ENCODE peak calls at places on chromosomes 4 and X, in nine cellular contexts. One of them, this sample, is unnamed.

GRCh38 chr4:113328514-113328913 is 279.1 kb downstream of the ANK2 start:
- DNase-seq in GM23338: peak; percentile 86
- DNase-seq in endothelial cell: peak; percentile 53
- DNase-seq in progenitor cell of endocrine pancreas: no peak
- DNase-seq in BJ: no peak
- DNase-seq in upper lobe of right lung: no peak
- DNase-seq in sigmoid colon: no peak
- DNase-seq in mucosa of descending colon: no peak
- DNase-seq in IMR-90: no peak
- DNase-seq in this sample: no peak

GRCh38 chrX:136258951-136259350 is 7.8 kb upstream of the MAP7D3 start:
- DNase-seq in sigmoid colon: no peak
- DNase-seq in endothelial cell: no peak
- DNase-seq in upper lobe of right lung: no peak
- DNase-seq in BJ: no peak
- DNase-seq in IMR-90: no peak
- DNase-seq in mucosa of descending colon: no peak
- DNase-seq in GM23338: no peak
- DNase-seq in progenitor cell of endocrine pancreas: no peak
- DNase-seq in this sample: no peak

GRCh38 chr4:150679767-150680088 is 97.8 kb downstream of the MAB21L2 start:
- DNase-seq in upper lobe of right lung: no peak
- DNase-seq in endothelial cell: no peak
- DNase-seq in progenitor cell of endocrine pancreas: no peak
- DNase-seq in mucosa of descending colon: no peak
- DNase-seq in sigmoid colon: no peak
- DNase-seq in BJ: no peak
- DNase-seq in GM23338: no peak
- DNase-seq in IMR-90: peak; percentile 8
- DNase-seq in this sample: no peak

GRCh38 chr4:35038079-35038805 is 1206.1 kb downstream of the ARAP2 start:
- DNase-seq in sigmoid colon: no peak
- DNase-seq in GM23338: no peak
- DNase-seq in upper lobe of right lung: no peak
- DNase-seq in progenitor cell of endocrine pancreas: no peak
- DNase-seq in BJ: no peak
- DNase-seq in mucosa of descending colon: no peak
- DNase-seq in IMR-90: no peak
- DNase-seq in endothelial cell: no peak
- DNase-seq in this sample: no peak

GRCh38 chrX:107728342-107729099 is 47.1 kb downstream of the TSC22D3 start:
- DNase-seq in IMR-90: no peak
- DNase-seq in mucosa of descending colon: no peak
- DNase-seq in upper lobe of right lung: no peak
- DNase-seq in sigmoid colon: no peak
- DNase-seq in endothelial cell: no peak
- DNase-seq in GM23338: no peak
- DNase-seq in progenitor cell of endocrine pancreas: no peak
- DNase-seq in BJ: no peak
- DNase-seq in this sample: no peak

GRCh38 chr4:83022724-83023427 is 12.1 kb upstream of the COPS4 start:
- DNase-seq in mucosa of descending colon: no peak
- DNase-seq in upper lobe of right lung: no peak
- DNase-seq in progenitor cell of endocrine pancreas: no peak
- DNase-seq in endothelial cell: no peak
- DNase-seq in GM23338: no peak
- DNase-seq in IMR-90: peak; percentile 76
- DNase-seq in sigmoid colon: no peak
- DNase-seq in BJ: no peak
- DNase-seq in this sample: peak; percentile 71

GRCh38 chr4:156576946-156577345 is 394.7 kb downstream of the PDGFC start:
- DNase-seq in sigmoid colon: no peak
- DNase-seq in GM23338: no peak
- DNase-seq in progenitor cell of endocrine pancreas: no peak
- DNase-seq in BJ: no peak
- DNase-seq in IMR-90: no peak
- DNase-seq in mucosa of descending colon: no peak
- DNase-seq in upper lobe of right lung: no peak
- DNase-seq in endothelial cell: no peak
- DNase-seq in this sample: no peak

GRCh38 chr4:152220201-152220666 is 315.7 kb downstream of the FBXW7 start:
- DNase-seq in mucosa of descending colon: no peak
- DNase-seq in endothelial cell: no peak
- DNase-seq in progenitor cell of endocrine pancreas: no peak
- DNase-seq in IMR-90: no peak
- DNase-seq in upper lobe of right lung: no peak
- DNase-seq in sigmoid colon: no peak
- DNase-seq in BJ: peak; percentile 38
- DNase-seq in GM23338: no peak
- DNase-seq in this sample: no peak

GRCh38 chr4:1703880-1704279 is 8.2 kb downstream of the SLBP start:
- DNase-seq in endothelial cell: no peak
- DNase-seq in BJ: no peak
- DNase-seq in sigmoid colon: peak; percentile 40
- DNase-seq in upper lobe of right lung: no peak
- DNase-seq in IMR-90: no peak
- DNase-seq in progenitor cell of endocrine pancreas: no peak
- DNase-seq in GM23338: no peak
- DNase-seq in mucosa of descending colon: no peak
- DNase-seq in this sample: no peak

GRCh38 chrX:53992589-53992988 is 51.7 kb downstream of the PHF8 start:
- DNase-seq in GM23338: no peak
- DNase-seq in IMR-90: no peak
- DNase-seq in progenitor cell of endocrine pancreas: no peak
- DNase-seq in upper lobe of right lung: no peak
- DNase-seq in endothelial cell: no peak
- DNase-seq in BJ: no peak
- DNase-seq in sigmoid colon: no peak
- DNase-seq in mucosa of descending colon: no peak
- DNase-seq in this sample: no peak

GRCh38 chr4:106329027-106329618 is 12.8 kb downstream of the AIMP1 start:
- DNase-seq in IMR-90: peak; percentile 53
- DNase-seq in progenitor cell of endocrine pancreas: no peak
- DNase-seq in GM23338: peak; percentile 66
- DNase-seq in BJ: no peak
- DNase-seq in upper lobe of right lung: no peak
- DNase-seq in endothelial cell: no peak
- DNase-seq in mucosa of descending colon: no peak
- DNase-seq in sigmoid colon: no peak
- DNase-seq in this sample: no peak

GRCh38 chrX:42466706-42467105 is 311.3 kb downstream of the PPP1R2C start:
- DNase-seq in endothelial cell: no peak
- DNase-seq in GM23338: no peak
- DNase-seq in mucosa of descending colon: no peak
- DNase-seq in progenitor cell of endocrine pancreas: no peak
- DNase-seq in BJ: no peak
- DNase-seq in upper lobe of right lung: no peak
- DNase-seq in sigmoid colon: no peak
- DNase-seq in IMR-90: no peak
- DNase-seq in this sample: no peak

GRCh38 chr4:8320386-8320750 is 50.8 kb downstream of the HTRA3 start:
- DNase-seq in progenitor cell of endocrine pancreas: no peak
- DNase-seq in BJ: no peak
- DNase-seq in mucosa of descending colon: no peak
- DNase-seq in sigmoid colon: no peak
- DNase-seq in IMR-90: no peak
- DNase-seq in GM23338: peak; percentile 68
- DNase-seq in endothelial cell: no peak
- DNase-seq in upper lobe of right lung: peak; percentile 35
- DNase-seq in this sample: no peak
- TF ChIP-seq CTCF in progenitor cell of endocrine pancreas: peak; percentile 18
- TF ChIP-seq CTCF in BJ: peak; percentile 2
- TF ChIP-seq CTCF in mucosa of descending colon: no peak
- TF ChIP-seq CTCF in sigmoid colon: no peak
- TF ChIP-seq CTCF in IMR-90: no peak
- TF ChIP-seq CTCF in GM23338: peak; percentile 64
- TF ChIP-seq CTCF in endothelial cell: no peak
- TF ChIP-seq CTCF in upper lobe of right lung: no peak
- TF ChIP-seq CTCF in this sample: no peak

DNA sequence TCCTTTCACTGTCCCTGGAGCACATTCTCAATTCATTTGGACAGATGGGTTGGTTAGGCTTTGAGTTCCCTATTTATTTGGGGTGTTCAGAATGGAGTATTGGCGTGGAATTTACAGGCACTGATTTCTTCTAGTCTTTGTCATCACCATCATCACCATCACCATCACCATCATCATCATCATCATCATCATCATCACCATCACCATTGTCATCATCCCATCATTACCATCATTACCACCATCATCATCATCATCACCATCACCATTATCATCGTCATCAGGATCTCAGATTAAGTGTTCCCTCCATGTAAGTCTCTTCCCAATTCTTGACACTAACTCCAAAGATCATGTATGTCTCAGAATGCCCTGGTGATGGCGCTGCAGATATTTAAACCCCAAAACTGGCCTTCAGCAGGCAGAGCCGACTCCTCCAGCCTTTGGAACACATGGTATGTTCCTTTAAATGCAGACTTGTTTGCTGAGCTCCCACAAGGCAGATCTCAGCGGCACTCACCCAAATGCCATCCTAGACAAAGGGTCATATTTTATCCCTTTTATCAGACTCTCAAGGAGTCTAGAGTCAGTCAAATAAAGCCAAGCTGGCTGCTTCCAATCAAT is 19.8 kb upstream of the FAM9A start:
- DNase-seq in sigmoid colon: no peak
- DNase-seq in IMR-90: peak; percentile 6
- DNase-seq in GM23338: peak; percentile 79
- DNase-seq in progenitor cell of endocrine pancreas: no peak
- DNase-seq in upper lobe of right lung: no peak
- DNase-seq in BJ: no peak
- DNase-seq in endothelial cell: peak; percentile 23
- DNase-seq in mucosa of descending colon: no peak
- DNase-seq in this sample: no peak
- TF ChIP-seq CTCF in sigmoid colon: no peak
- TF ChIP-seq CTCF in IMR-90: peak; percentile 14
- TF ChIP-seq CTCF in GM23338: peak; percentile 56
- TF ChIP-seq CTCF in progenitor cell of endocrine pancreas: peak; percentile 35
- TF ChIP-seq CTCF in upper lobe of right lung: no peak
- TF ChIP-seq CTCF in BJ: peak; percentile 3
- TF ChIP-seq CTCF in endothelial cell: no peak
- TF ChIP-seq CTCF in mucosa of descending colon: no peak
- TF ChIP-seq CTCF in this sample: no peak

GRCh38 chr4:85222561-85222960 is 252.4 kb upstream of the ARHGAP24 start:
- DNase-seq in upper lobe of right lung: no peak
- DNase-seq in sigmoid colon: no peak
- DNase-seq in endothelial cell: no peak
- DNase-seq in mucosa of descending colon: no peak
- DNase-seq in GM23338: no peak
- DNase-seq in progenitor cell of endocrine pancreas: no peak
- DNase-seq in BJ: no peak
- DNase-seq in IMR-90: no peak
- DNase-seq in this sample: no peak

GRCh38 chr4:85233516-85233915 is 241.4 kb upstream of the ARHGAP24 start:
- DNase-seq in upper lobe of right lung: no peak
- DNase-seq in IMR-90: no peak
- DNase-seq in GM23338: no peak
- DNase-seq in endothelial cell: no peak
- DNase-seq in sigmoid colon: no peak
- DNase-seq in mucosa of descending colon: no peak
- DNase-seq in BJ: no peak
- DNase-seq in progenitor cell of endocrine pancreas: no peak
- DNase-seq in this sample: no peak

GRCh38 chr4:85228264-85228663 is 246.7 kb upstream of the ARHGAP24 start:
- DNase-seq in endothelial cell: no peak
- DNase-seq in GM23338: peak; percentile 21
- DNase-seq in progenitor cell of endocrine pancreas: no peak
- DNase-seq in upper lobe of right lung: no peak
- DNase-seq in IMR-90: no peak
- DNase-seq in BJ: no peak
- DNase-seq in mucosa of descending colon: no peak
- DNase-seq in sigmoid colon: no peak
- DNase-seq in this sample: no peak
- TF ChIP-seq CTCF in endothelial cell: no peak
- TF ChIP-seq CTCF in GM23338: peak; percentile 50
- TF ChIP-seq CTCF in progenitor cell of endocrine pancreas: no peak
- TF ChIP-seq CTCF in upper lobe of right lung: no peak
- TF ChIP-seq CTCF in IMR-90: no peak
- TF ChIP-seq CTCF in BJ: no peak
- TF ChIP-seq CTCF in mucosa of descending colon: no peak
- TF ChIP-seq CTCF in sigmoid colon: no peak
- TF ChIP-seq CTCF in this sample: no peak

DNA sequence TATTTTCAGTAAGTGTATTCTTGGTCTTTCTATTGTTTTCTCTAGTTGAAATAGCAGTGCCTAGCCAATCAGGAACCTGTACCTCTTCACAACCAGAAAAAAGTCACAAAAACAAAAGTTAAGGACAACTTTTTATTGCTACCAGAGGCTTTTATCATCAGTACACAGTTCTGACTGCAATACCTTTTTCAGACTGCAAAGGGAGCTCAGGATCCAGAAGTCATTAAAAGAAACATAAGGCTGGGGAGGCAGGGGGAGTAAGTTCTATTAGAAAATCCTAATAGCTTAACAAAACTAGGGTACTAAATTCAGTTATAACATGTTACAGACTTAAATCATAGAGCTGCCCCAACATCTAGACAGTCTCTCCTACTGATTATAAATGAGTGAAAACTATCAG is 28.8 kb downstream of the CCNI start:
- DNase-seq in GM23338: peak; percentile 21
- DNase-seq in endothelial cell: no peak
- DNase-seq in mucosa of descending colon: no peak
- DNase-seq in progenitor cell of endocrine pancreas: no peak
- DNase-seq in BJ: no peak
- DNase-seq in sigmoid colon: no peak
- DNase-seq in IMR-90: peak; percentile 44
- DNase-seq in upper lobe of right lung: no peak
- DNase-seq in this sample: no peak
- TF ChIP-seq CTCF in GM23338: peak; percentile 39
- TF ChIP-seq CTCF in endothelial cell: peak; percentile 30
- TF ChIP-seq CTCF in mucosa of descending colon: no peak
- TF ChIP-seq CTCF in progenitor cell of endocrine pancreas: peak; percentile 44
- TF ChIP-seq CTCF in BJ: peak; percentile 38
- TF ChIP-seq CTCF in sigmoid colon: no peak
- TF ChIP-seq CTCF in IMR-90: peak; percentile 44
- TF ChIP-seq CTCF in upper lobe of right lung: peak; percentile 20
- TF ChIP-seq CTCF in this sample: peak; percentile 47

GRCh38 chr4:130336585-130337217 is 1240.7 kb downstream of the C4orf33 start:
- DNase-seq in endothelial cell: no peak
- DNase-seq in progenitor cell of endocrine pancreas: no peak
- DNase-seq in BJ: no peak
- DNase-seq in sigmoid colon: no peak
- DNase-seq in upper lobe of right lung: no peak
- DNase-seq in GM23338: peak; percentile 47
- DNase-seq in IMR-90: peak; percentile 20
- DNase-seq in mucosa of descending colon: no peak
- DNase-seq in this sample: no peak
- TF ChIP-seq CTCF in endothelial cell: peak; percentile 53
- TF ChIP-seq CTCF in progenitor cell of endocrine pancreas: peak; percentile 55
- TF ChIP-seq CTCF in BJ: no peak
- TF ChIP-seq CTCF in sigmoid colon: no peak
- TF ChIP-seq CTCF in upper lobe of right lung: peak; percentile 54
- TF ChIP-seq CTCF in GM23338: peak; percentile 55
- TF ChIP-seq CTCF in IMR-90: peak; percentile 41
- TF ChIP-seq CTCF in mucosa of descending colon: no peak
- TF ChIP-seq CTCF in this sample: peak; percentile 68

GRCh38 chrX:64642482-64642881 is 247.2 kb upstream of the MTMR8 start:
- DNase-seq in mucosa of descending colon: no peak
- DNase-seq in IMR-90: no peak
- DNase-seq in GM23338: peak; percentile 42
- DNase-seq in BJ: no peak
- DNase-seq in upper lobe of right lung: no peak
- DNase-seq in progenitor cell of endocrine pancreas: no peak
- DNase-seq in endothelial cell: peak; percentile 8
- DNase-seq in sigmoid colon: no peak
- DNase-seq in this sample: no peak
- TF ChIP-seq CTCF in mucosa of descending colon: no peak
- TF ChIP-seq CTCF in IMR-90: no peak
- TF ChIP-seq CTCF in GM23338: peak; percentile 61
- TF ChIP-seq CTCF in BJ: no peak
- TF ChIP-seq CTCF in upper lobe of right lung: no peak
- TF ChIP-seq CTCF in progenitor cell of endocrine pancreas: no peak
- TF ChIP-seq CTCF in endothelial cell: peak; percentile 44
- TF ChIP-seq CTCF in sigmoid colon: no peak
- TF ChIP-seq CTCF in this sample: no peak